ENCODE peak calls at places on chromosomes 13 and 19, in ten cellular contexts. P is IMR-90, Y is fibroblast of mammary gland, U is AG04450, E is transverse colon, T is mammary epithelial cell, O is GM12865, S is lower lobe of right lung, I is tibial nerve, D is stomach. Q is an unnamed sample.

GRCh38 chr19:50252111-50252886 is 48.9 kb downstream of the MYH14 start:
- DNase-seq in P (no peak), Y (peak), U (no peak), E (peak), T (no peak), O (peak), S (no peak), I (no peak), D (no peak), Q (no peak)

GRCh38 chr19:38152461-38153379 is 71.3 kb downstream of the DPF1 start:
- DNase-seq in P (peak), Y (no peak), U (no peak), E (no peak), T (no peak), O (no peak), S (no peak), I (no peak), D (no peak), Q (peak)

GRCh38 chr13:57030671-57031070 is 110.0 kb upstream of the PRR20A start:
- DNase-seq in P (no peak), Y (no peak), U (no peak), E (no peak), T (no peak), O (no peak), S (no peak), I (no peak), D (no peak), Q (no peak)

GRCh38 chr13:94112227-94112626 is 367.3 kb downstream of the DCT start:
- DNase-seq in P (peak), Y (peak), U (peak), E (no peak), T (peak), O (no peak), S (no peak), I (peak), D (no peak), Q (peak)

GRCh38 chr13:63938851-63939250 is 2523.2 kb upstream of the PCDH20 start:
- DNase-seq in P (peak), Y (peak), U (no peak), E (no peak), T (no peak), O (no peak), S (no peak), I (no peak), D (no peak), Q (no peak)

GRCh38 chr13:20696073-20696472 is 7.4 kb upstream of the IL17D start:
- DNase-seq in P (no peak), Y (no peak), U (no peak), E (no peak), T (no peak), O (no peak), S (no peak), I (no peak), D (no peak), Q (no peak)

GRCh38 chr19:5492281-5492812 is 37.1 kb downstream of the ZNRF4 start:
- DNase-seq in P (no peak), Y (no peak), U (no peak), E (no peak), T (no peak), O (no peak), S (no peak), I (no peak), D (no peak), Q (no peak)

GRCh38 chr19:53958168-53958571 is 4.6 kb upstream of the CACNG8 start:
- DNase-seq in P (no peak), Y (no peak), U (no peak), E (no peak), T (no peak), O (no peak), S (no peak), I (no peak), D (no peak), Q (no peak)

GRCh38 chr13:18996627-18997051 is 185.0 kb downstream of the TUBA3C start:
- DNase-seq in P (no peak), Y (no peak), U (no peak), E (no peak), T (no peak), O (no peak), S (no peak), I (no peak), D (peak), Q (no peak)

GRCh38 chr13:100484708-100485107 is 103.9 kb downstream of the GGACT start:
- DNase-seq in P (no peak), Y (no peak), U (no peak), E (peak), T (no peak), O (no peak), S (no peak), I (no peak), D (no peak), Q (no peak)

GRCh38 chr19:4635763-4636135 is 3.6 kb upstream of the TNFAIP8L1 start:
- DNase-seq in P (no peak), Y (no peak), U (no peak), E (no peak), T (no peak), O (no peak), S (no peak), I (no peak), D (no peak), Q (no peak)

GRCh38 chr19:4870025-4870700 is 2.7 kb upstream of the PLIN3 start:
- DNase-seq in P (peak), Y (peak), U (peak), E (peak), T (peak), O (peak), S (peak), I (no peak), D (peak), Q (peak)

GRCh38 chr13:72849571-72849970 is 67.6 kb downstream of the PIBF1 start:
- DNase-seq in P (peak), Y (peak), U (no peak), E (no peak), T (no peak), O (no peak), S (no peak), I (no peak), D (no peak), Q (peak)

GRCh38 chr19:45455707-45456499 is 11.9 kb upstream of the FOSB start:
- DNase-seq in P (peak), Y (peak), U (peak), E (peak), T (peak), O (peak), S (peak), I (peak), D (peak), Q (peak)
- H3K4me3 ChIP-seq in P (peak), Y (no peak), U (peak), E (no peak), T (no peak), O (no peak), S (peak), I (peak), D (no peak), Q (no peak)

DNA sequence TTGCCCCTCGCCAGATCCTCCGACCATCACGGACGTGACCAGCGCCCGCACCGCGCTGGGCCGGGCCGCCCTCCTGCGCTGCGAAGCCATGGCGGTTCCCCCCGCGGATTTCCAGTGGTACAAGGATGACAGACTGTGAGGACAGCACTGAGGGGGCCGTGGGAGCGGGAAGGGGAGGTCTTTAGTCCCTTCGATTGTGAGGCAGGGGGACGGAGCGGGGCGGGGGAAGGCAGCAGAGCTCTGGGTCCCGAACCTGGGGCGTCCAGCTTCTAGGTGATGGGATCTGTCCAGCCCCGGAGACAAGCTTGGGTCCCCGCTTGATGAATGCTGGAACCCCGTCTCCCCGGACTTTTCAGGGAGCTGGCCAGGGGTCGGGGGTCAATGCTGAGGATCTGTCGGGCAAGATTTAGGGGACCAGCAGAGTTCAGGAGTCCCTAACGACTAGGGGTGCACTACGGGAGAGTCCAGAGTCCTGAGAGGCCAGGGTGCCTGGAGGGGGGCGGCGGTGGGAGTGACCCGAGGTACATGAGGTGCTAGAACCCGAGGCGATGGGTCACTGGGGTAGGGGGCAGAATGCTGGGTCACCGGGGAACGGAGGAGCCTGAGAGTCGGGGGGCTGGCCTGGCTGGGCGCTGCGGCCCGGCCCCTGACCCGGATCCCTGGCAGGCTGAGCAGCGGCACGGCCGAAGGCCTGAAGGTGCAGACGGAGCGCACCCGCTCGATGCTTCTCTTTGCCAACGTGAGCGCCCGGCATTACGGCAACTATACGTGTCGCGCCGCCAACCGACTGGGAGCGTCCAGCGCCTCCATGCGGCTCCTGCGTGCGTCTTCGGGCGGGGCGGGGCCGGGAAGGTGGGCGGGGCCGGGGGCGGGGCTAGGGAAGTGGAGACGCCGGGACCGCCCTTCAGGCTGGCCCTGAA is 14.6 kb downstream of the VSIG10L start:
- DNase-seq in P (peak), Y (peak), U (no peak), E (peak), T (peak), O (peak), S (peak), I (no peak), D (peak), Q (no peak)
- TF ChIP-seq CTCF in P (peak), Y (peak), U (no peak), E (no peak), T (no peak), O (peak), S (peak), I (peak), D (no peak), Q (no peak)

DNA sequence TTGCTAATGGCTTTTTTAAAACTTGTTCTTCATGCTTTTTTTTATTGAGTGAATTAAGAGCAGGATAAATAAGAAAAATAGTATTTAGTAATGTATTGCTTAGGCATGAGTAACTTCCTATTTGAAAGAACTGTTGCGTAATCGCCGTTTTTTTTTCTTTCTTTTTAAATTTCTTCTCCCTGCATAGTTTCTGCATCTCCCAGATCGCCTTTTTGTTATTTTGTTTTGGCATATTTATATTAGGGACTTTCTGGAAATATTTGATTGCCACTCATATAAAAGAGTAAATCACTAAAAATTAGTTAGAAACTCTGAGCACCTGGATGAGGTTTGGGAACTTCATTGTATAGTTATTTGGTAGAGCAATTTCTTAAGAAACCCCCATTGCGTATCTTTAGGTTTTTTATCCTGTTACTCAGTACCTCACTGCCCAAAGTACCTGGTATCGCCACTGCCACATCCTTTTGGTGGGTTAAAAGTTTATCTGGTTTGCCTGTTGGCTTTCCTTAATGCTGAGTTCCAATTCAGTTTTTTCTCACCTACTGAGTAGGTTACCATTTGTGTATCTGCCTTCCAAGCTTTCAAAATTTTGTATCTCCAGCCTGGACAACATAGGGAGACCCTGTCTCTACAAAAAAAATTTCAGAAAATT is 36.2 kb upstream of the LPAR6 start:
- DNase-seq in P (peak), Y (peak), U (peak), E (no peak), T (peak), O (no peak), S (no peak), I (no peak), D (no peak), Q (peak)
- H3K4me3 ChIP-seq in P (no peak), Y (no peak), U (no peak), E (no peak), T (no peak), O (no peak), S (peak), I (no peak), D (no peak), Q (no peak)

DNA sequence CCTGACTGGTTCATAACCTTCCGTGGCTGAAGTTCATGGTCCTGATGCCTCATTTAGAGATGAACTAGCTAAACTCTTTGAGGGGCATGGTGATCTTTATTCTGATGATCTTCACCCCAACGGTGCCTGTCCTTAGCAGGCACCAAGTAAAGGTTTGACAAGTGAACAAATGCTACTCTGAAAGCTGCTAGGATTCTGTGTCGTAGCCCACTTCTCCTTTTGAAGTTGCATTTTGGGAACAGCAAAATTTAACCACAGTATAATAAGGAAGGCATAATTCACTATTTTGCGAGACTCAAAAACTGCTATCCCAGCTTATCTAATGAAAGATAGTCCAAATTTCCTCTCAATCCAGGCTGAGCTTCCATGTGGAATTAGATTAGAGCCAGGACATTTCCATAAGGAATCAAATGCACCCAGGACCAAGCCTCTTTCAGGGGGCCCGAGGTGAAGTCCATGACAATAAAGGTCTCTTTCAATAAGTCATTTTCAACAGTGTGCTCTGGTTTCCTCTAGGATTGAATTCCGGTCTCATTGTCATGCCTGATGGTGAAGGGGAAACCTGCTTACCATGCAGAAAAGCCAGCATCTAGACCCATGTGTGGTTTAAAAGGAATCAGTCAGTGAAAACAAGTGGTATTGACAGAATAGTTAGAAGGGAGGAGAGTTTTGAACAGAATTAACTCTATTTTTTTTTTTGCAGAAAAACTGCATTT is 23.1 kb downstream of the SIAH3 start:
- DNase-seq in P (no peak), Y (no peak), U (no peak), E (no peak), T (no peak), O (no peak), S (no peak), I (no peak), D (no peak), Q (no peak)
- TF ChIP-seq CTCF in P (no peak), Y (no peak), U (no peak), E (no peak), T (no peak), O (no peak), S (no peak), I (no peak), D (no peak), Q (no peak)

GRCh38 chr13:114111577-114111976 is 20.8 kb downstream of the RASA3 start:
- DNase-seq in P (peak), Y (peak), U (peak), E (peak), T (no peak), O (no peak), S (no peak), I (peak), D (no peak), Q (no peak)
- H3K4me3 ChIP-seq in P (no peak), Y (no peak), U (no peak), E (no peak), T (no peak), O (no peak), S (no peak), I (no peak), D (no peak), Q (no peak)

Q was measured in astrocyte of the cerebellum.